ENCODE peak calls at places on chromosomes 13 and 19, in five cellular contexts. C, K, F, T and O are unnamed samples. For H3K4me1, the result is how much of the 10 kb centered on the place peaks cover.

GRCh38 chr13:97460004-97460756 is 26.2 kb downstream of the RAP2A start:
- DNase-seq in F (no peak), T (no peak), C (no peak), K (no peak), O (no peak)

GRCh38 chr19:10517361-10517759 is at the start of gene S1PR5:
- DNase-seq in F (no peak), K (no peak), C (no peak), T (peak), O (peak)

GRCh38 chr13:60152114-60152513 is 11.6 kb downstream of the DIAPH3 start:
- DNase-seq in F (no peak), K (peak), C (no peak), T (no peak), O (no peak)

GRCh38 chr13:41295973-41296372 is 15.1 kb upstream of the NAA16 start:
- DNase-seq in C (no peak), T (no peak), F (no peak), K (no peak), O (no peak)

GRCh38 chr19:1236566-1236965 is 1.2 kb downstream of the CBARP start:
- DNase-seq in F (no peak), C (no peak), T (no peak), K (no peak), O (no peak)

GRCh38 chr13:113209880-113210421 is 538 bp downstream of the CUL4A start:
- DNase-seq in K (peak), C (peak), F (peak), T (peak), O (peak)

GRCh38 chr13:86892330-86892729 is 778.8 kb upstream of the SLITRK5 start:
- DNase-seq in K (no peak), C (no peak), F (no peak), T (no peak), O (no peak)

GRCh38 chr13:68540244-68540643 is 1310.1 kb upstream of the PCDH9 start:
- DNase-seq in F (no peak), T (no peak), K (no peak), C (no peak), O (no peak)

GRCh38 chr19:507286-508203 is at the start of gene TPGS1:
- DNase-seq in F (peak), C (peak), K (peak), T (peak), O (peak)

GRCh38 chr19:47357788-47358680 is 8.9 kb downstream of the DHX34 start:
- DNase-seq in K (no peak), F (no peak), C (no peak), T (no peak), O (no peak)

GRCh38 chr19:10334340-10335148 is 1.2 kb upstream of the RAVER1 start:
- DNase-seq in F (peak), C (peak), K (peak), T (peak), O (peak)

GRCh38 chr19:3785938-3786824 is at the start of gene MATK:
- DNase-seq in K (no peak), C (no peak), F (no peak), T (no peak), O (no peak)

GRCh38 chr19:10260141-10260584 is 8.1 kb downstream of the MRPL4 start:
- DNase-seq in F (no peak), K (peak), T (no peak), C (peak), O (no peak)

DNA sequence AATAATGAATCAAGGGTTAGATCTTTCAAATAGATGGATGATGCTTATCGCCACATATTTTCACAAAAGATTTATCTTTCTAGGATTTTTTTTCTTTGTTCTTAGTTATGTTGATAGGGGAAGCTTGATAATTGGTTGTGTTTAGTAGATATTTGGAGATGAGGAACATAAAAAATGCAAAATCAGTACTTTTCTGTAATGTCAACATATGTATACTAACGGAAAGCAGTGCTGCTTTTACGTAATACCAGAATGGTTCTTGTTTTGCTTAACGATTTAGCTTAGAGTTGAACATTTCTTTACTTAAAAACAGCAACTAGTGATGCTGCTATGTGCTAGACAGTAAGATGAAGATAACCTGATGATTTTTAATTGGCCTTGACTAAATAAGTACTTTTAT is 3.0 kb downstream of the ZMYM2 start:
- DNase-seq in F (no peak), T (no peak), K (no peak), C (no peak), O (no peak)
- H3K4me1 ChIP-seq in F (under half), T (under half), K (under half), C (under half), O (under half)

GRCh38 chr19:32342695-32343094 is 2.7 kb upstream of the ZNF507 start:
- DNase-seq in K (no peak), C (no peak), F (no peak), T (no peak), O (no peak)

GRCh38 chr19:32339988-32340874 is 5.2 kb upstream of the ZNF507 start:
- DNase-seq in C (peak), K (peak), F (peak), T (peak), O (peak)

GRCh38 chr19:32336259-32337111 is 8.9 kb upstream of the ZNF507 start:
- DNase-seq in K (peak), T (no peak), C (no peak), F (peak), O (peak)

GRCh38 chr19:32333227-32333626 is 12.2 kb upstream of the ZNF507 start:
- DNase-seq in C (no peak), F (no peak), K (no peak), T (no peak), O (no peak)

DNA sequence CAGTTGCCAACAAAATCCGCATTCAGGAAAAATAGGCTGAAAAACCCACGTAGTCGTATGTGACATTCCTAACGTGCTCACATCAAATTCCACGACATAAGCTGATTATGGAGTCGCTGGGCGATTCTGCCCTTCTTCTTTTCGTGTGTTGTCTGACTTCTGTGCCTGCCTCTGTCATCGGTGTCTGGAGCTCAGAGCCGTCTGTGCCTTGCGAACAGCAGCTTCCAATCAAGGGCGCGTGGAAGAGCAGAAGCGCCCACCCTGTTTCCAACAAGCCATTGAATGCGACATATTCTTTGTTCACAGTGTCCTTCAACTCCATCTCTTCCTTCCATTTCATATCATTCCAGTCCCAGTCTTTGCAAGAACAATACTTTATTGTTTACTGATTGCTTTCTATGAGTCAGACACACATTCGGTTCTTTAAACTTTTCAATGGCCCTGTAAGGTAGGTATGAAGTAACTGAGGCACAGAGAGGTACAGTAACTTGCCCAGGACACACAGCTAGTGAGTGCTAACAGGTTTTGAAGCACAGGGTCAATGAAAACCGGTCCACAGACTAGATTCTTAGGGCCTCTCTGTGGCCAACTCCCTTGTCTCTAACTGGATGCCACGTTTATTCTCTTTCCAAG is 8.1 kb upstream of the ZNF507 start:
- DNase-seq in K (no peak), F (no peak), T (no peak), C (no peak), O (no peak)
- H3K4me3 ChIP-seq in K (no peak), F (no peak), T (peak), C (no peak), O (no peak)

DNA sequence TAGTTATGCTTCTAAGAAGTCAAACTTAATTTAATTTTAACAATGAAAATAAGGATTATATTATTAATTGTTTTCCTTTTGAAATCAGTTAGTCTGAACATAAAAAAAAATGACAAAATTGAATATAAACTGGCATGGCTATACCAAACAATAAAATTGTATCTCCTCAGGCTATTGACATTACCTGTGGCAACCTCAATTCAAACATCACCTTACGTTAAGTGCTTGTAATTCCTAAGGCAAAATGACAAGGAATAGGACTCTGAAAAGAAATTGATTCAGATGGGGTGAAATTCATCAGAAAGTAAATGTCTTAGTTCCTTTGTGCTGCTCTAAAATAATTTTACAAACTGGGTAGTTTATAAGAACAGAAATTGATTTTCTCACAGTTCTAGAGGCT is 89.5 kb downstream of the SLITRK6 start:
- DNase-seq in F (no peak), C (no peak), K (peak), T (no peak), O (no peak)
- H3K27ac ChIP-seq in F (no peak), C (no peak), K (peak), T (no peak), O (no peak)

DNA sequence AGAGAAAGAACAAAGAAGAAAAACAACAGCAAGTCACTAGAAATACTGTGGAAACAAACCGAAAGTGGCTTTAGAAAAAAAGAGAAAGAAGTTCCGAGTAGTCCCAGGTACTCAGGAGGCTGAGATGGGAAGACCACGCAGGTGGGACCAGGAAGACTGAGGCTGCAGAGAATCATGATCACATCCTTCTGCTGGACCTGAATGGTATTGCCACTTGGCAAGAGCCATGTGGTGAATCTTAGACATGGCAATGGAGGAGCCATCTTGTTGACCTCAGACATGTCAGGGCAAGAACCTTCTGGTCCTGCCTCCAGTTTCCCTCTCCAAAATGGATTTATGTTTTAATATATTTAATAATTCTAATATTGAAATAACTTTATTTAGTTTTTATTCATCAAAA is 37.4 kb upstream of the ZNF724 start:
- DNase-seq in C (no peak), K (no peak), T (no peak), F (no peak), O (no peak)
- H3K4me1 ChIP-seq in C (under half), K (under half), T (under half), F (under half), O (under half)

DNA sequence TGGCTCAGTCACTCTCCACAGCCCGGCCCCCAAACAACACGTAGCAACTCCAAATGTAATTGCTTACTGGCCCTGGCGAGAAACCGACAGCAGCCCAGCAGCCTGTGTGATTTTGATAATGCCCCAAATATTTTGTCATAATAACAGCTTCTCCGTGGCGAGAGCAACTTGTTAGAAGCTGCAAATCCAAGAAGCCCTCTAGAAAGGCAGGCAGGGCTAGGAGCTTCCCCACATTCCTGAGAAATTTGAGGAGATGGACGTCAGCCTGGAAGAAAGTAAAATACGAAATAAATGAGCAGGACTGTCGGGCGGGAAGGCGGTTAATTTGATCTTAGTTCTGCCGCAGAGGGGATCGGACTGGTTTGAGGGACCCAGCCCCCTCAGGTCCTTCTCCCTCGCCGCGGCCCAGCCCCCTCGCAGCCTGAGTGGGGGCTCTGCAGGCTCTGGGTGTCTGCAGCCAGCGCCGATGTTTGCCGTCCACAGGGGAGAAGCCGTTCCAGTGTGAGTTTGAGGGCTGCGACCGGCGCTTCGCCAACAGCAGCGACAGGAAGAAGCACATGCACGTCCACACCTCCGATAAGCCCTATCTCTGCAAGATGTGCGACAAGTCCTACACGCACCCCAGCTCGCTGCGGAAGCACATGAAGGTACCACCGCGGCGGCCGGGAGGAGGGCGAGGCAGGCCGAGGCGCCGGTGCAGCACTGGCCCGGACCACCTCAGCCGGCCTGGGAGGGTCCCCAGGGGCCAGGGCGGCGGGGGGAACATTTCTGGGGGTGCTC is 3.1 kb downstream of the ZIC2 start:
- DNase-seq in F (no peak), T (no peak), C (no peak), K (no peak), O (peak)
- H3K4me3 ChIP-seq in F (no peak), T (no peak), C (no peak), K (no peak), O (peak)

GRCh38 chr13:73751290-73751689 is 382.9 kb downstream of the KLF12 start:
- DNase-seq in T (no peak), K (peak), F (no peak), C (no peak), O (no peak)
- H3K27ac ChIP-seq in T (no peak), K (no peak), F (no peak), C (no peak), O (no peak)

GRCh38 chr19:16073988-16074387 is 2.3 kb upstream of the TPM4 start:
- DNase-seq in T (peak), F (no peak), C (no peak), K (no peak), O (no peak)
- H3K4me1 ChIP-seq in T (under half), F (under half), C (under half), K (under half), O (under half)

DNA sequence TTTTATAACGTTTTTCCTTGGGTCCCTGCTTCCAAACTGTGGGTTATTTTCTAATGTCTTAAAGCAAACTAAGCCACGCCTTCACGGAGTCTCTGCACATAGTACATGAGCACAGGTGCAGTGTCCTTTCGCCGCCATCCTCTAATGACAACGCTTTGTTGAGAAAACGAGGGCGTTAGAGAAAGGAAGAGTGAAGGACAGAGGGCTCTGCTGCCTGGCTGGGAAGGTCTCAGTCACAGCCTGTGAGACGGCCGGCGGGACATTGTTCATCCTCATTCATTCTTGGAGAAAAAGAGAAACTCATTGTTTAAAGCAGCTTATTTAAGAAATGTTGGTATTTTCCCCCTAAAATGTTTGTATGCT is 9.5 kb downstream of the IL17D start:
- DNase-seq in C (no peak), F (no peak), K (no peak), T (no peak), O (no peak)
- H3K4me3 ChIP-seq in C (no peak), F (peak), K (peak), T (peak), O (peak)

DNA sequence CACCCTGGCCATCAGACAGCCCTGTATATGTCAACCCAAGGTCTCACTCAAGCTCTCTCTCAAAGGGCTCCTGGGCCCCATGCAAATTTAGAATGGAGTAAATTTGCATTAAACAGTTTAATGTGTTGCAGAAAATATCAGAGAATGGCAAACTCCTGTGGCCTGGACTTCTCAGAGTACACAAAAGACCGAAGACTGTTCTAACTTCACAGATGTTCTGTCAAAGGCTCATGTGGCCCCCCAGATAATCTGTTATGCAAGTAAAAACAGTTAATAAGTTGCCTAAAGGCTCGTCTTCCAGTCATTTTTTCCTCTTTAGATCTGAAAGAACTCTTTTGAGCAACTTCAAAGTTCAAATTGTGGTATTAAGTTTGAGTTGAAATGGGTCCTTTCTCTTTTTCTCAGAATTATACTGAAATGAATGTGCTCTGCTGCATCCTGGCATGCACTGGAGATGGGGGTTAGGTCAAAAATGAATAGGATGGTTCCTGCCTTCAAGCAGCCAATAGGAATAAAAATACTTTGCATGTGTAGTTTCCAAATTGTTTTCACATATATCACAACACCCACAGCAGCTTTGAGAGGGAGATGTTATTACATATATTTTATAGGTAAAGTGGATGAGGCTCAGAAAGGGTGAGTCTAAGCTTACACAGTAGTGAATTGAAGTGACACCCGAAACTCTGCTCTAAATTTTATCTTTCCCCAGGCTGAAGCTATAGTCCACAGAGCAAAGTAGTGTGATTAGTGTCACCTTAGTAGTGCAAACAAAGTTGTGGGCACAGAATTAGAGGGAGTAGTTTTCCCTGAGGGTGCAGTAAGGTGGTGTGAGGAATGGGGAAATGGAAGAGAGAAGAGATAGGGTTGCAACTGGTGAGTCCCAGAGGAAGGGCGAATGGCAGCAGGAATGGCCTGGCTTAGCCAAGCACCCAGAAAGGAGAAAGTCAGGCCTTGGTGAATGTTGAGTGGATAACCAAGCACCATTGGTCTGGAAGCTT is 205.0 kb upstream of the RFC3 start:
- DNase-seq in K (no peak), C (no peak), F (no peak), T (no peak), O (no peak)
- H3K27ac ChIP-seq in K (no peak), C (no peak), F (no peak), T (no peak), O (no peak)